ENCODE peak calls at places on chromosome 4, in nine cellular contexts. T, G, K, V, D, B, H, Y and L are unnamed samples.

GRCh38 chr4:84401669-84402068 is 97.4 kb downstream of the NKX6-1 start:
- DNase-seq in Y (no peak), T (no peak), K (peak; percentile 17), V (no peak), B (peak; percentile 49), G (no peak), D (no peak), H (no peak), L (no peak)

GRCh38 chr4:76723916-76724315 is 174.0 kb downstream of the SOWAHB start:
- DNase-seq in K (peak; percentile 73), D (no peak), T (peak; percentile 77), H (no peak), V (no peak), Y (no peak), G (no peak), B (no peak), L (no peak)

GRCh38 chr4:157220026-157220881 is at the start of gene GRIA2:
- DNase-seq in D (no peak), H (no peak), B (peak; percentile 84), K (peak; percentile 64), G (no peak), V (no peak), Y (peak; percentile 89), T (peak; percentile 78), L (no peak)

GRCh38 chr4:111494471-111494870 is 650.8 kb upstream of the FAM241A start:
- DNase-seq in G (no peak), K (no peak), B (no peak), Y (no peak), T (peak; percentile 47), D (no peak), H (no peak), V (no peak), L (no peak)

GRCh38 chr4:80086296-80086695 is 13.3 kb upstream of the ANTXR2 start:
- DNase-seq in B (no peak), V (no peak), K (no peak), D (no peak), G (no peak), H (no peak), Y (no peak), T (no peak), L (no peak)

GRCh38 chr4:182808673-182809416 is 108.3 kb downstream of the DCTD start:
- DNase-seq in T (no peak), K (peak; percentile 95), D (no peak), H (peak; percentile 50), V (no peak), G (no peak), B (no peak), Y (no peak), L (peak; percentile 69)

GRCh38 chr4:71066737-71067716 is 73.6 kb downstream of the DCK start:
- DNase-seq in G (no peak), V (no peak), Y (no peak), H (no peak), T (no peak), D (no peak), B (no peak), K (no peak), L (no peak)

GRCh38 chr4:2408401-2408958 is 10.0 kb downstream of the ZFYVE28 start:
- DNase-seq in D (no peak), T (no peak), B (no peak), G (no peak), V (peak; percentile 47), K (no peak), H (no peak), Y (no peak), L (peak; percentile 29)

GRCh38 chr4:55074386-55074785 is 51.0 kb downstream of the KDR start:
- DNase-seq in G (no peak), H (no peak), D (no peak), T (no peak), V (no peak), Y (no peak), K (no peak), B (no peak), L (no peak)

GRCh38 chr4:61273237-61273636 is 73.1 kb downstream of the ADGRL3 start:
- DNase-seq in G (no peak), Y (no peak), B (no peak), T (peak; percentile 64), K (no peak), H (no peak), V (no peak), D (no peak), L (no peak)

GRCh38 chr4:98166025-98166730 is 22.9 kb upstream of the STPG2 start:
- DNase-seq in G (no peak), D (no peak), H (no peak), B (no peak), T (peak; percentile 30), K (peak; percentile 72), V (no peak), Y (no peak), L (no peak)

GRCh38 chr4:53132117-53132889 is 233.6 kb downstream of the SCFD2 start:
- DNase-seq in Y (no peak), V (no peak), T (peak; percentile 42), D (no peak), H (peak; percentile 31), B (no peak), G (no peak), K (no peak), L (no peak)

GRCh38 chr4:89218587-89218986 is 89.0 kb downstream of the GPRIN3 start:
- DNase-seq in G (no peak), Y (no peak), V (no peak), H (no peak), T (no peak), D (no peak), K (no peak), B (no peak), L (no peak)

GRCh38 chr4:64022560-64022959 is 386.7 kb downstream of the TECRL start:
- DNase-seq in G (no peak), K (no peak), T (no peak), D (no peak), V (no peak), H (no peak), Y (no peak), B (no peak), L (no peak)

GRCh38 chr4:89653012-89653411 is 183.9 kb downstream of the SNCA start:
- DNase-seq in T (no peak), D (no peak), V (no peak), B (peak; percentile 3), K (no peak), H (no peak), G (no peak), Y (no peak), L (no peak)

GRCh38 chr4:141153751-141154510 is 20.7 kb upstream of the RNF150 start:
- DNase-seq in Y (no peak), K (no peak), D (no peak), B (no peak), G (no peak), H (no peak), V (no peak), T (no peak), L (no peak)

GRCh38 chr4:88489100-88489761 is 32.3 kb downstream of the HERC5 start:
- DNase-seq in D (no peak), H (no peak), Y (no peak), B (no peak), T (no peak), V (no peak), G (no peak), K (no peak), L (no peak)

GRCh38 chr4:1490906-1491629 is 84.8 kb upstream of the NKX1-1 start:
- DNase-seq in G (no peak), V (no peak), B (no peak), Y (no peak), D (no peak), H (no peak), T (no peak), K (no peak), L (no peak)

GRCh38 chr4:78928835-78929234 is 10.4 kb downstream of the PAQR3 start:
- DNase-seq in T (no peak), G (no peak), V (no peak), K (no peak), B (no peak), H (no peak), D (no peak), Y (no peak), L (no peak)